ENCODE peak calls at places on chromosomes 2 and 18, in nine cellular contexts. One of them, this sample, is unnamed.

GRCh38 chr2:73516033-73516432 is 126.2 kb downstream of the NAT8 start:
- DNase-seq in fibroblast of mammary gland: peak
- DNase-seq in thoracic aorta: no peak
- DNase-seq in BJ: no peak
- DNase-seq in sigmoid colon: no peak
- DNase-seq in mucosa of descending colon: no peak
- DNase-seq in neural progenitor cell: no peak
- DNase-seq in kidney epithelial cell: no peak
- DNase-seq in GM06990: no peak
- DNase-seq in this sample: no peak

GRCh38 chr2:130336877-130337734 is 5.6 kb upstream of the IMP4 start:
- DNase-seq in BJ: no peak
- DNase-seq in neural progenitor cell: peak
- DNase-seq in sigmoid colon: peak
- DNase-seq in mucosa of descending colon: peak
- DNase-seq in GM06990: peak
- DNase-seq in kidney epithelial cell: peak
- DNase-seq in thoracic aorta: no peak
- DNase-seq in fibroblast of mammary gland: peak
- DNase-seq in this sample: peak

GRCh38 chr2:17813015-17813741 is 3.1 kb upstream of the MSGN1 start:
- DNase-seq in BJ: no peak
- DNase-seq in thoracic aorta: no peak
- DNase-seq in neural progenitor cell: no peak
- DNase-seq in kidney epithelial cell: no peak
- DNase-seq in fibroblast of mammary gland: peak
- DNase-seq in sigmoid colon: no peak
- DNase-seq in mucosa of descending colon: no peak
- DNase-seq in GM06990: peak
- DNase-seq in this sample: no peak

GRCh38 chr2:29296585-29296984 is 181.4 kb downstream of the CLIP4 start:
- DNase-seq in BJ: no peak
- DNase-seq in neural progenitor cell: no peak
- DNase-seq in sigmoid colon: no peak
- DNase-seq in thoracic aorta: no peak
- DNase-seq in GM06990: no peak
- DNase-seq in fibroblast of mammary gland: no peak
- DNase-seq in kidney epithelial cell: no peak
- DNase-seq in mucosa of descending colon: no peak
- DNase-seq in this sample: no peak

GRCh38 chr2:180979086-180979934 is 1.1 kb upstream of the UBE2E3 start:
- DNase-seq in neural progenitor cell: peak
- DNase-seq in BJ: no peak
- DNase-seq in GM06990: no peak
- DNase-seq in thoracic aorta: no peak
- DNase-seq in kidney epithelial cell: peak
- DNase-seq in fibroblast of mammary gland: peak
- DNase-seq in mucosa of descending colon: no peak
- DNase-seq in sigmoid colon: no peak
- DNase-seq in this sample: no peak

GRCh38 chr2:62383843-62384242 is 122.2 kb downstream of the TMEM17 start:
- DNase-seq in neural progenitor cell: no peak
- DNase-seq in kidney epithelial cell: no peak
- DNase-seq in mucosa of descending colon: no peak
- DNase-seq in BJ: no peak
- DNase-seq in fibroblast of mammary gland: peak
- DNase-seq in thoracic aorta: no peak
- DNase-seq in GM06990: no peak
- DNase-seq in sigmoid colon: no peak
- DNase-seq in this sample: no peak

GRCh38 chr18:39772155-39772919 is 2182.7 kb upstream of the PIK3C3 start:
- DNase-seq in BJ: no peak
- DNase-seq in fibroblast of mammary gland: peak
- DNase-seq in sigmoid colon: no peak
- DNase-seq in kidney epithelial cell: no peak
- DNase-seq in thoracic aorta: no peak
- DNase-seq in mucosa of descending colon: no peak
- DNase-seq in neural progenitor cell: no peak
- DNase-seq in GM06990: no peak
- DNase-seq in this sample: no peak

GRCh38 chr18:22044474-22045220 is 124.7 kb upstream of the GATA6 start:
- DNase-seq in BJ: no peak
- DNase-seq in sigmoid colon: no peak
- DNase-seq in mucosa of descending colon: peak
- DNase-seq in fibroblast of mammary gland: no peak
- DNase-seq in neural progenitor cell: no peak
- DNase-seq in kidney epithelial cell: no peak
- DNase-seq in GM06990: no peak
- DNase-seq in thoracic aorta: no peak
- DNase-seq in this sample: no peak

GRCh38 chr2:14751581-14751980 is 119.1 kb downstream of the LRATD1 start:
- DNase-seq in kidney epithelial cell: no peak
- DNase-seq in neural progenitor cell: no peak
- DNase-seq in sigmoid colon: no peak
- DNase-seq in fibroblast of mammary gland: no peak
- DNase-seq in mucosa of descending colon: no peak
- DNase-seq in BJ: no peak
- DNase-seq in thoracic aorta: no peak
- DNase-seq in GM06990: no peak
- DNase-seq in this sample: no peak

GRCh38 chr2:105387225-105387624 is 11.6 kb downstream of the FHL2 start:
- DNase-seq in kidney epithelial cell: no peak
- DNase-seq in sigmoid colon: no peak
- DNase-seq in thoracic aorta: no peak
- DNase-seq in mucosa of descending colon: no peak
- DNase-seq in GM06990: no peak
- DNase-seq in BJ: no peak
- DNase-seq in neural progenitor cell: no peak
- DNase-seq in fibroblast of mammary gland: no peak
- DNase-seq in this sample: no peak

GRCh38 chr2:19532797-19533196 is 174.4 kb upstream of the OSR1 start:
- DNase-seq in neural progenitor cell: no peak
- DNase-seq in thoracic aorta: no peak
- DNase-seq in sigmoid colon: no peak
- DNase-seq in BJ: no peak
- DNase-seq in GM06990: no peak
- DNase-seq in mucosa of descending colon: no peak
- DNase-seq in fibroblast of mammary gland: peak
- DNase-seq in kidney epithelial cell: no peak
- DNase-seq in this sample: no peak

GRCh38 chr2:42910657-42911405 is 118.4 kb upstream of the HAAO start:
- DNase-seq in thoracic aorta: no peak
- DNase-seq in BJ: no peak
- DNase-seq in kidney epithelial cell: no peak
- DNase-seq in GM06990: no peak
- DNase-seq in neural progenitor cell: no peak
- DNase-seq in mucosa of descending colon: no peak
- DNase-seq in fibroblast of mammary gland: no peak
- DNase-seq in sigmoid colon: no peak
- DNase-seq in this sample: no peak

DNA sequence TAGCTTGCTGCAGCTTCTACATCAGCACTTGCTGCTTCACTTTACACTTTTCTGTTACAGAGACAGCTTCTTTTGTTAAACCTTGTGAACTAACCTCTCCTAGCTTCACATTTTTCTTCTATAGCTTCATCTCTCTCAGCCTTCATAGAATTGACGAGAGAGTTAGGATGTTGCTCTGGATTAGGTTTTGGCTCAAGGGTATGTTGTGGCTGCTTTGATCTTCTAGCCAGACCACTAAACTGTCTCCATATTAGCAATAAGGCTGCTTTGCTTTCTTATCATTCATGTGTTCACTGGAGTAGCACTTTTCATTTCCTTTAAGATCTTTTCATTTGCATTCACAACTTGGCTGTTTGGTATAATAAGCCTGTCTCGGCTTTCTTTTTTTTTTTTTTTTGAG is 46.3 kb upstream of the GRB14 start:
- DNase-seq in neural progenitor cell: no peak
- DNase-seq in GM06990: no peak
- DNase-seq in BJ: no peak
- DNase-seq in sigmoid colon: no peak
- DNase-seq in mucosa of descending colon: no peak
- DNase-seq in kidney epithelial cell: no peak
- DNase-seq in fibroblast of mammary gland: no peak
- DNase-seq in thoracic aorta: no peak
- DNase-seq in this sample: no peak
- TF ChIP-seq CTCF in neural progenitor cell: no peak
- TF ChIP-seq CTCF in GM06990: no peak
- TF ChIP-seq CTCF in BJ: no peak
- TF ChIP-seq CTCF in sigmoid colon: no peak
- TF ChIP-seq CTCF in mucosa of descending colon: no peak
- TF ChIP-seq CTCF in kidney epithelial cell: no peak
- TF ChIP-seq CTCF in fibroblast of mammary gland: no peak
- TF ChIP-seq CTCF in thoracic aorta: no peak
- TF ChIP-seq CTCF in this sample: no peak

GRCh38 chr18:32271649-32272324 is 81.9 kb downstream of the MEP1B start:
- DNase-seq in sigmoid colon: no peak
- DNase-seq in mucosa of descending colon: no peak
- DNase-seq in fibroblast of mammary gland: peak
- DNase-seq in neural progenitor cell: peak
- DNase-seq in GM06990: no peak
- DNase-seq in thoracic aorta: no peak
- DNase-seq in kidney epithelial cell: no peak
- DNase-seq in BJ: no peak
- DNase-seq in this sample: no peak
- TF ChIP-seq CTCF in sigmoid colon: peak
- TF ChIP-seq CTCF in mucosa of descending colon: no peak
- TF ChIP-seq CTCF in fibroblast of mammary gland: peak
- TF ChIP-seq CTCF in neural progenitor cell: peak
- TF ChIP-seq CTCF in GM06990: peak
- TF ChIP-seq CTCF in thoracic aorta: peak
- TF ChIP-seq CTCF in kidney epithelial cell: peak
- TF ChIP-seq CTCF in BJ: peak
- TF ChIP-seq CTCF in this sample: peak

DNA sequence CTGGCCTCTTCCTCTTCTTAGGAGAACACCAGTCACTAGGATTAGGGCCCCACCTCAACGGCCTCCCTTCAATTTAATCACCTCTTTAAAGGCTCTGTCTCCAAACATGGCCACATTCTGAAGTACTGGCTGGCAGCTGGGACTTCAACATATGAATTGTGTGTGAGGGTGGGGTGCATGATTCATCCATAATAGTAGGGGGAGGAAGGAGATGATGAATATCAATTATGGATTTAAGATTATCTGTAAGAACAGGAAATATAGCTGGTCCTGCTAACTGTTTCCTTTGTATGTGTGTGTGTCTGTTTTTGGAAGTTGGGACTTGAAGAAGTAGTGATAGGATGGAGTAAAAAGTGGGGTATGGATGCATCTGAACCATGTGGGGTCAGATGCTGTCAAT is 14.7 kb upstream of the EPG5 start:
- DNase-seq in sigmoid colon: no peak
- DNase-seq in GM06990: no peak
- DNase-seq in BJ: no peak
- DNase-seq in neural progenitor cell: no peak
- DNase-seq in kidney epithelial cell: no peak
- DNase-seq in mucosa of descending colon: no peak
- DNase-seq in thoracic aorta: no peak
- DNase-seq in fibroblast of mammary gland: no peak
- DNase-seq in this sample: no peak
- TF ChIP-seq CTCF in sigmoid colon: no peak
- TF ChIP-seq CTCF in GM06990: no peak
- TF ChIP-seq CTCF in BJ: no peak
- TF ChIP-seq CTCF in neural progenitor cell: no peak
- TF ChIP-seq CTCF in kidney epithelial cell: no peak
- TF ChIP-seq CTCF in mucosa of descending colon: no peak
- TF ChIP-seq CTCF in thoracic aorta: no peak
- TF ChIP-seq CTCF in fibroblast of mammary gland: no peak
- TF ChIP-seq CTCF in this sample: no peak

DNA sequence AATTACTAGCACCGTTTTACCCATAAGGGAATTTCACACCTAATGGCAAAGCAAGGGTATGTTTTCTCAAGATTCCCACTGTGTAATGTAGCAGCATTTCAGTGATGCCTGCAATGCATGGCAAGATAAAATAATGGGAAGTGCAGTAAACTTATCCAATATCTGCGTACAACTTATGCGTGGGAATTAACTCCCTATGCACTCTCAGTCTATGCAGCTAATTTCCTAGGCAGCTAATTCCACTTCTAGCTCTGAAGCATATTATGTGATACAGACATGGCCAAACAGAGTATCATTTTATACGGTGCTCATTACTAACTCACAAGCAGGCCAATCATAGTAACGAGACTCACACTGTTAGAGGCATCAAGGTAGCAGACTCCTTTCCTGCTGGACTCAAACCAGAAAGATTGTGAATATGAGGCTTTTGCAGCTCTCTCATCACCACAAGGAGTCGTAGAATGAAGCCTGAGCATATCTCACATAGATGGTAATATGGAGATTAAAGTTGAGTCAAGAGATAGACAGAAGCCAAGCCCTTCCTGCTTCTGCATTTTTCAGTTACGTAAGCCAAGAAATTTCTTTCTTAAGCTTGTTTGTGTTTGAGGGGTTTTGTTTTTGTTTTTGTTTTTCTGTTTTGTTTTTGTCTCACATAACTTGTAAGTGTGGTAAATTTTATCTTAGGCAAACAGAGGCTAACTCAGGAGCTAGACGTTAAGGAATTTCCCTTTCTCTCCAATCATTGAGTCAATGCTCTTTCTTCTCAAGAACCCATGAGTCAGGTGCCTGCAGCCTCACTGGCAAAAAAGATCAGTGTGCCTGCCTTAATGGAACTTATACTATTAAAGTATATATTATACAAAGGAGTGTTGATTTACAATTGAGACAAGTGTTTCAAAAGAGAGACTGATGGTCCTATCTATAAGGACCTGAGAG is 34.7 kb upstream of the ITGAV start:
- DNase-seq in thoracic aorta: no peak
- DNase-seq in kidney epithelial cell: no peak
- DNase-seq in BJ: no peak
- DNase-seq in mucosa of descending colon: no peak
- DNase-seq in GM06990: no peak
- DNase-seq in neural progenitor cell: no peak
- DNase-seq in fibroblast of mammary gland: no peak
- DNase-seq in sigmoid colon: no peak
- DNase-seq in this sample: no peak
- TF ChIP-seq CTCF in thoracic aorta: no peak
- TF ChIP-seq CTCF in kidney epithelial cell: no peak
- TF ChIP-seq CTCF in BJ: no peak
- TF ChIP-seq CTCF in mucosa of descending colon: no peak
- TF ChIP-seq CTCF in GM06990: no peak
- TF ChIP-seq CTCF in neural progenitor cell: no peak
- TF ChIP-seq CTCF in fibroblast of mammary gland: no peak
- TF ChIP-seq CTCF in sigmoid colon: no peak
- TF ChIP-seq CTCF in this sample: no peak

This sample was measured in type B pancreatic cell.